ENCODE peak calls at places on chromosome 18, in four cellular contexts. One of them, this sample, is unnamed.

GRCh38 chr18:79372991-79373390 is 22.7 kb upstream of the NFATC1 start:
- DNase-seq in IMR-90: no peak
- DNase-seq in mesendoderm: no peak
- DNase-seq in neuronal stem cell: no peak
- DNase-seq in this sample: no peak

GRCh38 chr18:10194592-10194991 is 259.8 kb upstream of the APCDD1 start:
- DNase-seq in IMR-90: no peak
- DNase-seq in mesendoderm: peak; percentile 38
- DNase-seq in neuronal stem cell: no peak
- DNase-seq in this sample: no peak

GRCh38 chr18:79616651-79617518 is 62.7 kb upstream of the CTDP1 start:
- DNase-seq in IMR-90: peak; percentile 15
- DNase-seq in mesendoderm: peak; percentile 49
- DNase-seq in neuronal stem cell: peak; percentile 38
- DNase-seq in this sample: no peak

GRCh38 chr18:49723648-49724180 is 89.6 kb downstream of the ACAA2 start:
- DNase-seq in IMR-90: peak; percentile 51
- DNase-seq in mesendoderm: peak; percentile 95
- DNase-seq in neuronal stem cell: no peak
- DNase-seq in this sample: no peak

GRCh38 chr18:9535430-9535972 is 60.2 kb downstream of the RALBP1 start:
- DNase-seq in IMR-90: peak; percentile 96
- DNase-seq in mesendoderm: no peak
- DNase-seq in neuronal stem cell: peak; percentile 6
- DNase-seq in this sample: no peak

GRCh38 chr18:74353169-74353775 is 37.6 kb downstream of the C18orf63 start:
- DNase-seq in IMR-90: peak; percentile 74
- DNase-seq in mesendoderm: peak; percentile 79
- DNase-seq in neuronal stem cell: peak; percentile 47
- DNase-seq in this sample: peak; percentile 67

GRCh38 chr18:57819671-57820460 is 16.8 kb upstream of the ATP8B1 start:
- DNase-seq in IMR-90: peak; percentile 95
- DNase-seq in mesendoderm: peak; percentile 79
- DNase-seq in neuronal stem cell: no peak
- DNase-seq in this sample: no peak

GRCh38 chr18:317618-318017 is 49.8 kb upstream of the THOC1 start:
- DNase-seq in IMR-90: no peak
- DNase-seq in mesendoderm: no peak
- DNase-seq in neuronal stem cell: no peak
- DNase-seq in this sample: no peak

GRCh38 chr18:7958897-7959146 is 391.7 kb downstream of the PTPRM start:
- DNase-seq in IMR-90: no peak
- DNase-seq in mesendoderm: no peak
- DNase-seq in neuronal stem cell: no peak
- DNase-seq in this sample: no peak

GRCh38 chr18:24083550-24083949 is 55.3 kb upstream of the CABYR start:
- DNase-seq in IMR-90: no peak
- DNase-seq in mesendoderm: no peak
- DNase-seq in neuronal stem cell: no peak
- DNase-seq in this sample: no peak

GRCh38 chr18:58694720-58695468 is 23.6 kb downstream of the MALT1 start:
- DNase-seq in IMR-90: no peak
- DNase-seq in mesendoderm: peak; percentile 88
- DNase-seq in neuronal stem cell: no peak
- DNase-seq in this sample: no peak

GRCh38 chr18:49892148-49892924 is 79.0 kb upstream of the ACAA2 start:
- DNase-seq in IMR-90: peak; percentile 20
- DNase-seq in mesendoderm: peak; percentile 64
- DNase-seq in neuronal stem cell: no peak
- DNase-seq in this sample: no peak

GRCh38 chr18:73235491-73235890 is 367.7 kb upstream of the NETO1 start:
- DNase-seq in IMR-90: peak; percentile 97
- DNase-seq in mesendoderm: peak; percentile 31
- DNase-seq in neuronal stem cell: no peak
- DNase-seq in this sample: no peak

GRCh38 chr18:35756506-35757117 is 175.1 kb downstream of the GALNT1 start:
- DNase-seq in IMR-90: peak; percentile 59
- DNase-seq in mesendoderm: peak; percentile 76
- DNase-seq in neuronal stem cell: peak; percentile 58
- DNase-seq in this sample: peak; percentile 72

GRCh38 chr18:1732143-1732542 is 827.5 kb downstream of the ADCYAP1 start:
- DNase-seq in IMR-90: no peak
- DNase-seq in mesendoderm: peak; percentile 29
- DNase-seq in neuronal stem cell: no peak
- DNase-seq in this sample: no peak

GRCh38 chr18:62828091-62828640 is 112.8 kb downstream of the PHLPP1 start:
- DNase-seq in IMR-90: peak; percentile 41
- DNase-seq in mesendoderm: no peak
- DNase-seq in neuronal stem cell: no peak
- DNase-seq in this sample: no peak

GRCh38 chr18:9017170-9017899 is 85.2 kb upstream of the NDUFV2 start:
- DNase-seq in IMR-90: peak; percentile 94
- DNase-seq in mesendoderm: peak; percentile 87
- DNase-seq in neuronal stem cell: peak; percentile 29
- DNase-seq in this sample: no peak

GRCh38 chr18:61991836-61992235 is 99.0 kb upstream of the RNF152 start:
- DNase-seq in IMR-90: no peak
- DNase-seq in mesendoderm: no peak
- DNase-seq in neuronal stem cell: no peak
- DNase-seq in this sample: no peak

GRCh38 chr18:57116598-57117132 is 30.2 kb upstream of the BOD1L2 start:
- DNase-seq in IMR-90: no peak
- DNase-seq in mesendoderm: no peak
- DNase-seq in neuronal stem cell: no peak
- DNase-seq in this sample: no peak

GRCh38 chr18:47737956-47738355 is 192.5 kb downstream of the SMAD2 start:
- DNase-seq in IMR-90: no peak
- DNase-seq in mesendoderm: no peak
- DNase-seq in neuronal stem cell: no peak
- DNase-seq in this sample: no peak

DNA sequence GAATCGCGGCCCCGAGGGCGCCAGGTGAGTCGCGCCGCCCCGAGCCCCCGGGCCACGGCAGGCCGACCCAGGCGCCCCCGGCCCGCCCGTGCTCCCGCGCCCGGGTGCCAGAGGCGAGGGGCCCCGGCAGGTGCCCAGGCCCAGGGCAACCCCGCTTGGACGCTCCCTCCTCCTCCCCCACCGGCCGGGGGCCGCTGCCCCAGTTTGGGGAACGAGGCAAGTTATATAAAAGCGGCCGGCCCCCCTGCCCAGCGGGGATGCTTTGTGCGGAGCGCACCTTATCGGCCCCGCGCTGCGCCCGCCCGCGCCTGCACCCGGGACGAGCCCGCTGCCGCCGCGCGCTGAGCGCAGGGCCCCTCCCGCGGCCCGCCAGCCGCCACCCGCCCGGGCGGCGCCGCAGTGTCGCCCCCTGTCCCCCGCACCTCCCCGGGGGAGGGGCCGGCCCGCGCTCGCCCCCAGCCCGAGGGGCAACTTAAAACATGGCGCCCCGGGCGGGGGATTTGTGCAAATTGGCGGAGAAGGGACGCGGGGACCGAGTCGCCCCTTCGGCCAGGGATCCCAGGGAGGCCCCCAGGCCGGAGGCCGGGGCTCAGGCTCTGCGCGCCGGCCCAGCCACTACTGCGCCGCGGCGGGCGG is 643 bp downstream of the EPB41L3 start:
- DNase-seq in IMR-90: no peak
- DNase-seq in mesendoderm: peak; percentile 65
- DNase-seq in neuronal stem cell: peak; percentile 32
- DNase-seq in this sample: peak; percentile 55
- H3K4ac ChIP-seq in IMR-90: no peak overlapping the region
- H3K4ac ChIP-seq in mesendoderm: peak overlapping the region; percentile 95
- H3K4ac ChIP-seq in neuronal stem cell: no peak overlapping the region
- H3K4ac ChIP-seq in this sample: no peak overlapping the region

DNA sequence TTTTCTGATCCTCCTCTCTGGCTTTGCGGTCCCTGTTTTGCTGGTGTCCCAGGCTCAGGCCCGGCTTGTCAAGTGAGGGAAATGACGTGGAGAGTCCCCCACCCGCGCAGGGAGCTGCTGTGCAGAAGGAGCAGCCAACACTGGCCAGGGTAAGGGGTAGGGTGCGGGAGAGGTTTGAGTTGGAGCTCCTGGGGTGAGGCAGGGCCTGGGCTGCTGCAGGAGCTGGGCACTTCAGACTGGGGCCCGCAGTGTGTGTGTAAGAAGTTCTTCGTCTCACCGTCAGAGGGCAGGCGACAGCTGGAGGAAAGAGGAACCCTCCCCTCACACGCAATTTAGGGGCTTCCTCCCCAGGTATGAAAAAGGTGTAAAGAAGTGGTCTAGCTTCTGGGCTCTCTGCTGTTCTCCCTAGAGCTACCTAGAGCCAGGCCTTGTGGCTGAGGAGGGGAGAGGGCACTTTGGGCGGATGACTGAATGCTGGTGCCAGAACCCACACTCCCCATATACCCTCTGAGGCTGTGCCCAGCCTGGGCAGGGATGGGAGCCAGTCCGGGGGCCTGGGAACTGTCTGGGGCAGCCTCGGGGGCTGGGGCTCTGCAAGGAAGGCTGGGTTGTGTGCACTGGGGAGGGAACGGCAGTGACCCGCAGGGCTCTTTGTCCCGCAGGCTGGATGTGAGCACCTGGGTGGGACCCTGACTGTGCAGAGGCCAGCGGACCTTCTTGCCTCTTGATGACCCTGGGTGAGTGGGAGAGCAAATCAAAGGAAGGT is 11.8 kb downstream of the CELF4 start:
- DNase-seq in IMR-90: no peak
- DNase-seq in mesendoderm: peak; percentile 62
- DNase-seq in neuronal stem cell: no peak
- DNase-seq in this sample: peak; percentile 78
- H3K4ac ChIP-seq in IMR-90: no peak overlapping the region
- H3K4ac ChIP-seq in mesendoderm: no peak overlapping the region
- H3K4ac ChIP-seq in neuronal stem cell: no peak overlapping the region
- H3K4ac ChIP-seq in this sample: no peak overlapping the region

GRCh38 chr18:3268306-3268705 is 6.4 kb downstream of the MYL12B start:
- DNase-seq in IMR-90: no peak
- DNase-seq in mesendoderm: no peak
- DNase-seq in neuronal stem cell: no peak
- DNase-seq in this sample: no peak
- H3K4ac ChIP-seq in IMR-90: no peak overlapping the region
- H3K4ac ChIP-seq in mesendoderm: no peak overlapping the region
- H3K4ac ChIP-seq in neuronal stem cell: no peak overlapping the region
- H3K4ac ChIP-seq in this sample: no peak overlapping the region

DNA sequence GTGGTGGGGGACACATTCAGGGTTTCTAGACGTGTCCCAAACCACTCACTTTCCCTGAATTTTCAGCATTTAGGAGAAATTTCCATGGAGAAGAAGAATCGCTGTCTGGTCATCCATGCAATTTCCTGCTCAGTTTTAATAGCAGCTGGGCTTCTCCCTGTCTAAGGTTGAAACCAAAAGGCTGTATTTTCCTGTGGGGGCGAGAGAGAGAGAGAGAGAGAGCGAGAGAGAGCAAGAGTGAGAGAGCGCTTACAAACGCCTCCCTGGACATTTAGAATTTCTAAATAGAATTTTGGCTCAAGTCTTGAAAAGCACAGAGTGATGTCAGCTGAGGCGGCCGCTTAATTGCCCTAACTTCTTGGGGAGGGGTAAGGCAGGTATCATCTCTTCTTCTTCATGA is 110.8 kb downstream of the SETBP1 start:
- DNase-seq in IMR-90: no peak
- DNase-seq in mesendoderm: no peak
- DNase-seq in neuronal stem cell: no peak
- DNase-seq in this sample: no peak
- H3K4ac ChIP-seq in IMR-90: no peak overlapping the region
- H3K4ac ChIP-seq in mesendoderm: no peak overlapping the region
- H3K4ac ChIP-seq in neuronal stem cell: no peak overlapping the region
- H3K4ac ChIP-seq in this sample: no peak overlapping the region

DNA sequence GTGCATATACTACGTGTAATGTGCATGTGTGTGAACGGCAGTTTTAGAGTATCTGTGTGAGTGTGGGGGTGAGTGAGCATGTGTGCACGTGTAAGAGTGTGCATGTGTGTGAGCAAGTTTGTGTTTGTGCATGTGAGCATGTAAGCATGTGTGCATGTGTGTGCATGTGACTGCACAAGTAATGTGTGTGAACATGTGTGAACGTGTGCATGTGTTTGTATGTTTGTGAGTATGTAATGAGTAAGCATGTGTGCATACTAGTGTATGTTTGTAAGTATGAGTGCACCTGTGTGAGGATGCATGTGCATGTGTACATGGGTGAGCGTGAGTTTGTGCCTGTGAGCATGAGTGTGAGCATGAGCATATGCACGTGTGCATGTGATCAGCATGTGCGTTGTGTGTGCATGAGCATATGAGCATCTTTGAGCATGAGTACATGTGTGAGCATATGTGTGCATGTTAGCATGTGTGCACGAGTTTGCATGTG is 90.7 kb downstream of the ZNF516 start:
- DNase-seq in IMR-90: no peak
- DNase-seq in mesendoderm: no peak
- DNase-seq in neuronal stem cell: no peak
- DNase-seq in this sample: no peak
- H3K4ac ChIP-seq in IMR-90: no peak overlapping the region
- H3K4ac ChIP-seq in mesendoderm: no peak overlapping the region
- H3K4ac ChIP-seq in neuronal stem cell: no peak overlapping the region
- H3K4ac ChIP-seq in this sample: no peak overlapping the region

GRCh38 chr18:78241535-78242306 is 737.9 kb upstream of the SALL3 start:
- DNase-seq in IMR-90: no peak
- DNase-seq in mesendoderm: no peak
- DNase-seq in neuronal stem cell: no peak
- DNase-seq in this sample: no peak

GRCh38 chr18:78240091-78240490 is 739.5 kb upstream of the SALL3 start:
- DNase-seq in IMR-90: no peak
- DNase-seq in mesendoderm: no peak
- DNase-seq in neuronal stem cell: no peak
- DNase-seq in this sample: no peak

GRCh38 chr18:78242796-78243195 is 736.8 kb upstream of the SALL3 start:
- DNase-seq in IMR-90: no peak
- DNase-seq in mesendoderm: no peak
- DNase-seq in neuronal stem cell: no peak
- DNase-seq in this sample: no peak

GRCh38 chr18:78240867-78241266 is 738.8 kb upstream of the SALL3 start:
- DNase-seq in IMR-90: no peak
- DNase-seq in mesendoderm: peak; percentile 29
- DNase-seq in neuronal stem cell: no peak
- DNase-seq in this sample: no peak

DNA sequence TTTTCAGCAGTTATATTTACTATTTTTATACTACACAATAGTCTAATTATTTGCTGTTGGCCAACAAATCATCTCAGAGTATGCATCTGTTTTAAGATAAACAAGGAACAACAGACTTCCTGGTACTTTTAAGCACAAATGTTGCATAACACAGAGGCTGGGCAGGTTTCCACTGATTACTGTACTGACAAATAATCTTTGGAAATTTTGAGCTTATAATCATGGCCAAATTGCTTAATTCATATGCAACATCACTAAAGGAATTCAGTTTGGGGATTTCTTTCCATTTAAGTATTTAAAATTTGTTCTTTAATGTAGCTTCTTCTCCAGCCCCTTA is 737.3 kb upstream of the SALL3 start:
- DNase-seq in IMR-90: no peak
- DNase-seq in mesendoderm: no peak
- DNase-seq in neuronal stem cell: no peak
- DNase-seq in this sample: no peak
- H3K4ac ChIP-seq in IMR-90: no peak overlapping the region
- H3K4ac ChIP-seq in mesendoderm: no peak overlapping the region
- H3K4ac ChIP-seq in neuronal stem cell: no peak overlapping the region
- H3K4ac ChIP-seq in this sample: no peak overlapping the region

GRCh38 chr18:13450289-13451207 is 232.0 kb downstream of the LDLRAD4 start:
- DNase-seq in IMR-90: no peak
- DNase-seq in mesendoderm: no peak
- DNase-seq in neuronal stem cell: no peak
- DNase-seq in this sample: no peak
- H3K4ac ChIP-seq in IMR-90: no peak overlapping the region
- H3K4ac ChIP-seq in mesendoderm: no peak overlapping the region
- H3K4ac ChIP-seq in neuronal stem cell: no peak overlapping the region
- H3K4ac ChIP-seq in this sample: no peak overlapping the region